ENCODE peak calls at places on chromosomes 6 and 20, in five cellular contexts. One of them, this sample, is unnamed.

GRCh38 chr6:35637911-35638310 is 50.8 kb downstream of the FKBP5 start:
- DNase-seq in ecto neural progenitor cell: no peak
- DNase-seq in type B pancreatic cell: no peak
- DNase-seq in NCI-H446 treated with DMSO at 0.1 percent for 48 hours: no peak
- DNase-seq in stimulated activated CD4-positive, alpha-beta T cell treated with anti-CD3 and anti-CD28 coated beads, Interleukin-4, amount 100 ng/mL, for 48 hours: no peak
- DNase-seq in this sample: no peak

GRCh38 chr6:112037783-112038216 is 16.1 kb upstream of the CCN6 start:
- DNase-seq in stimulated activated CD4-positive, alpha-beta T cell treated with anti-CD3 and anti-CD28 coated beads, Interleukin-4, amount 100 ng/mL, for 48 hours: no peak
- DNase-seq in NCI-H446 treated with DMSO at 0.1 percent for 48 hours: no peak
- DNase-seq in type B pancreatic cell: no peak
- DNase-seq in ecto neural progenitor cell: no peak
- DNase-seq in this sample: peak; percentile 98

GRCh38 chr20:49104365-49104648 is 58.2 kb downstream of the CSE1L start:
- DNase-seq in NCI-H446 treated with DMSO at 0.1 percent for 48 hours: no peak
- DNase-seq in ecto neural progenitor cell: peak; percentile 54
- DNase-seq in type B pancreatic cell: no peak
- DNase-seq in stimulated activated CD4-positive, alpha-beta T cell treated with anti-CD3 and anti-CD28 coated beads, Interleukin-4, amount 100 ng/mL, for 48 hours: no peak
- DNase-seq in this sample: no peak

GRCh38 chr6:44192428-44193041 is 24.2 kb upstream of the MYMX start:
- DNase-seq in NCI-H446 treated with DMSO at 0.1 percent for 48 hours: no peak
- DNase-seq in type B pancreatic cell: no peak
- DNase-seq in ecto neural progenitor cell: no peak
- DNase-seq in stimulated activated CD4-positive, alpha-beta T cell treated with anti-CD3 and anti-CD28 coated beads, Interleukin-4, amount 100 ng/mL, for 48 hours: no peak
- DNase-seq in this sample: peak; percentile 30

GRCh38 chr20:10508468-10509251 is 73.6 kb downstream of the SLX4IP start:
- DNase-seq in stimulated activated CD4-positive, alpha-beta T cell treated with anti-CD3 and anti-CD28 coated beads, Interleukin-4, amount 100 ng/mL, for 48 hours: no peak
- DNase-seq in ecto neural progenitor cell: no peak
- DNase-seq in NCI-H446 treated with DMSO at 0.1 percent for 48 hours: no peak
- DNase-seq in type B pancreatic cell: no peak
- DNase-seq in this sample: peak; percentile 61

GRCh38 chr20:56433880-56434255 is 21.8 kb downstream of the CASS4 start:
- DNase-seq in ecto neural progenitor cell: no peak
- DNase-seq in type B pancreatic cell: no peak
- DNase-seq in stimulated activated CD4-positive, alpha-beta T cell treated with anti-CD3 and anti-CD28 coated beads, Interleukin-4, amount 100 ng/mL, for 48 hours: no peak
- DNase-seq in NCI-H446 treated with DMSO at 0.1 percent for 48 hours: no peak
- DNase-seq in this sample: peak; percentile 71

GRCh38 chr6:30154709-30155521 is 6.1 kb downstream of the TRIM10 start:
- DNase-seq in ecto neural progenitor cell: no peak
- DNase-seq in NCI-H446 treated with DMSO at 0.1 percent for 48 hours: no peak
- DNase-seq in type B pancreatic cell: no peak
- DNase-seq in stimulated activated CD4-positive, alpha-beta T cell treated with anti-CD3 and anti-CD28 coated beads, Interleukin-4, amount 100 ng/mL, for 48 hours: no peak
- DNase-seq in this sample: peak; percentile 94

GRCh38 chr6:159104931-159105330 is 60.1 kb upstream of the TAGAP start:
- DNase-seq in NCI-H446 treated with DMSO at 0.1 percent for 48 hours: no peak
- DNase-seq in stimulated activated CD4-positive, alpha-beta T cell treated with anti-CD3 and anti-CD28 coated beads, Interleukin-4, amount 100 ng/mL, for 48 hours: no peak
- DNase-seq in ecto neural progenitor cell: no peak
- DNase-seq in type B pancreatic cell: no peak
- DNase-seq in this sample: no peak

GRCh38 chr6:165729307-165729936 is 66.4 kb upstream of the PDE10A start:
- DNase-seq in ecto neural progenitor cell: no peak
- DNase-seq in type B pancreatic cell: no peak
- DNase-seq in NCI-H446 treated with DMSO at 0.1 percent for 48 hours: no peak
- DNase-seq in stimulated activated CD4-positive, alpha-beta T cell treated with anti-CD3 and anti-CD28 coated beads, Interleukin-4, amount 100 ng/mL, for 48 hours: peak; percentile 22
- DNase-seq in this sample: no peak

GRCh38 chr6:133392641-133393040 is 151.5 kb downstream of the EYA4 start:
- DNase-seq in type B pancreatic cell: no peak
- DNase-seq in stimulated activated CD4-positive, alpha-beta T cell treated with anti-CD3 and anti-CD28 coated beads, Interleukin-4, amount 100 ng/mL, for 48 hours: no peak
- DNase-seq in ecto neural progenitor cell: no peak
- DNase-seq in NCI-H446 treated with DMSO at 0.1 percent for 48 hours: no peak
- DNase-seq in this sample: no peak

GRCh38 chr20:37615507-37616425 is 78.1 kb upstream of the CTNNBL1 start:
- DNase-seq in NCI-H446 treated with DMSO at 0.1 percent for 48 hours: peak; percentile 3
- DNase-seq in ecto neural progenitor cell: no peak
- DNase-seq in type B pancreatic cell: no peak
- DNase-seq in stimulated activated CD4-positive, alpha-beta T cell treated with anti-CD3 and anti-CD28 coated beads, Interleukin-4, amount 100 ng/mL, for 48 hours: peak; percentile 46
- DNase-seq in this sample: no peak